ENCODE peak calls at places on chromosomes 11 and 22, in eight cellular contexts. N, V, M, I, K, O, E and A are unnamed samples.
A peak's percentile ranks its signal among the peaks of the same experiment; 100 is the strongest.

GRCh38 chr22:23248583-23248982 is 68.3 kb downstream of the BCR start:
- DNase-seq in I (no peak), K (no peak), O (no peak), M (no peak), V (no peak), N (no peak), E (peak; percentile 62), A (no peak)

GRCh38 chr11:102393272-102393730 is 46.3 kb downstream of the BIRC2 start:
- DNase-seq in N (no peak), O (no peak), M (no peak), E (no peak), I (no peak), V (no peak), K (no peak), A (no peak)

GRCh38 chr11:17766590-17766989 is 32.0 kb downstream of the KCNC1 start:
- DNase-seq in M (no peak), I (no peak), O (peak; percentile 56), V (no peak), K (no peak), N (no peak), E (no peak), A (no peak)

GRCh38 chr11:13776134-13776815 is 107.8 kb downstream of the FAR1 start:
- DNase-seq in V (no peak), K (no peak), N (no peak), E (no peak), O (no peak), I (no peak), M (no peak), A (no peak)

GRCh38 chr11:73759520-73760065 is 1.3 kb downstream of the RAB6A start:
- DNase-seq in E (no peak), N (no peak), V (no peak), K (no peak), O (no peak), M (no peak), I (no peak), A (no peak)

GRCh38 chr11:114098927-114099326 is 39.4 kb downstream of the ZBTB16 start:
- DNase-seq in M (no peak), E (no peak), O (no peak), N (no peak), I (no peak), K (no peak), V (no peak), A (no peak)

GRCh38 chr11:61904539-61905048 is 12.8 kb downstream of the RAB3IL1 start:
- DNase-seq in K (peak; percentile 67), V (no peak), N (no peak), I (no peak), E (no peak), O (peak; percentile 72), M (no peak), A (no peak)

GRCh38 chr11:26851696-26852095 is 129.8 kb upstream of the SLC5A12 start:
- DNase-seq in O (no peak), I (no peak), M (no peak), N (no peak), K (no peak), E (no peak), V (no peak), A (no peak)

GRCh38 chr11:130478204-130478701 is 29.8 kb downstream of the ADAMTS15 start:
- DNase-seq in O (no peak), E (peak; percentile 68), M (peak; percentile 66), I (no peak), N (peak; percentile 62), V (peak; percentile 89), K (no peak), A (no peak)

GRCh38 chr11:78832226-78832947 is 257.7 kb upstream of the NARS2 start:
- DNase-seq in N (no peak), E (no peak), K (no peak), I (no peak), O (no peak), M (no peak), V (no peak), A (no peak)

GRCh38 chr11:117930208-117930570 is 987 bp upstream of the TMPRSS13 start:
- DNase-seq in K (peak; percentile 3), O (no peak), V (no peak), E (peak; percentile 40), M (no peak), I (no peak), N (no peak), A (no peak)

GRCh38 chr22:28015676-28016601 is 96.9 kb upstream of the PITPNB start:
- DNase-seq in V (no peak), I (no peak), N (peak; percentile 86), K (peak; percentile 25), M (no peak), O (no peak), E (no peak), A (no peak)

GRCh38 chr22:32612834-32613233 is 138.2 kb downstream of the FBXO7 start:
- DNase-seq in M (no peak), V (no peak), N (no peak), O (no peak), E (no peak), I (no peak), K (no peak), A (no peak)

GRCh38 chr11:124294697-124295096 is 19.1 kb downstream of the OR8D1 start:
- DNase-seq in I (no peak), O (no peak), K (no peak), M (no peak), V (no peak), E (no peak), N (no peak), A (no peak)
- TF ChIP-seq CTCF in I (no peak), O (no peak), K (no peak), M (no peak), V (no peak), E (no peak), N (no peak), A (no peak)

GRCh38 chr11:11659567-11660341 is 37.9 kb upstream of the GALNT18 start:
- DNase-seq in M (no peak), K (no peak), O (no peak), E (no peak), N (no peak), V (no peak), I (no peak), A (no peak)
- TF ChIP-seq CTCF in M (no peak), K (peak; percentile 9), O (no peak), E (no peak), N (peak; percentile 25), V (no peak), I (no peak), A (no peak)

GRCh38 chr11:69864930-69865661 is 45.9 kb upstream of the FGF3 start:
- DNase-seq in N (no peak), I (no peak), E (no peak), K (peak; percentile 33), V (no peak), M (no peak), O (no peak), A (no peak)

GRCh38 chr11:69862797-69863543 is 43.8 kb upstream of the FGF3 start:
- DNase-seq in O (no peak), N (no peak), E (no peak), K (peak; percentile 32), M (no peak), V (no peak), I (no peak), A (no peak)

GRCh38 chr11:69864589-69864929 is 45.3 kb upstream of the FGF3 start:
- DNase-seq in K (no peak), I (no peak), O (no peak), N (no peak), E (no peak), M (no peak), V (no peak), A (no peak)

GRCh38 chr11:69862331-69862761 is 43.1 kb upstream of the FGF3 start:
- DNase-seq in E (no peak), V (no peak), O (no peak), N (no peak), K (peak; percentile 10), M (no peak), I (no peak), A (no peak)

GRCh38 chr11:69863544-69864200 is 44.5 kb upstream of the FGF3 start:
- DNase-seq in K (peak; percentile 30), E (no peak), M (no peak), I (no peak), N (no peak), O (no peak), V (no peak), A (no peak)
- TF ChIP-seq CTCF in K (no peak), E (no peak), M (no peak), I (no peak), N (no peak), O (no peak), V (no peak), A (no peak)

GRCh38 chr11:77467993-77468392 is 5.9 kb downstream of the PAK1 start:
- DNase-seq in M (no peak), V (no peak), K (no peak), E (no peak), O (no peak), I (no peak), N (no peak), A (no peak)
- TF ChIP-seq CTCF in M (no peak), V (no peak), K (no peak), E (no peak), O (no peak), I (no peak), N (no peak), A (no peak)

DNA sequence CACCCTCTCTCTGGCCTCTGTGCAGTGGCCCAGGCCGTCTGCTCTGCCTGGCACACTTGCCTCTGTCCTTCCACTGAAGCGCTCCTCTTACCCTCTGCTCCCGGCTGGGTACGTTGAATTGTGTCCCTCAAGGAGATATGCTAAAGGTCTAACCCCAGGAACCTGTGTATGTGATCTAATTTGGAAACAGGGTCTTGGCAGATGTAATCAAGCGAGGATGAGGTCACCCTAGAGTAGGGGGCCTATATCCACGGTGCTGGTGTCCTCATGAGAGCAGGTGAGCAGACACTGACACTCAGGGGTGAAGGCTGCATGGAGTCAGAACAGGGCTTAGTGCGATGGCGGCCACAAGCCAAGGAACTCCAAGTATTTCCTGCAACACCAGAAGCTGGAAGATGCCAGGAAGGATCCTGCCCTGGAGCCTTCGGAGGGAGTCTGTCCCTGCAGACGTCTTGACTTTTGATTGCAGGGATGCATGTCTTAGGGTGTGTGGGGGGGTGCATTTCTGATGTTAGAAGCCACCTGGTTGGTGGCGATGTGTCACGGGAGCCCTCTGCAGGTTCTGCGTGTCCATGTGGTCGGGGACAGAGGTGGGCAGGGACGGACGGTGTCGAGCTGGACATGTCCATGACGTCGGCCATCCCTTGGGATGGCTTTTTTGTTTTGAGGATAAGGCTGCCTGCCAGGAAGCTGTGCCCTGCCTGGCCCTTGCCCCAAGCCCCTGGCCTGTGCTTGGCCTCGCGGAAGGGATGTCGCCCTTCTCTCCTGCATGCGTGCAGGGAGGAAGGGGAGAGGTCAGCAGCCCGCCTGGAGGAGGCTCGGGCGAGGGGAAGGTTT is 68.6 kb downstream of the LRP5 start:
- DNase-seq in O (no peak), E (no peak), I (no peak), N (no peak), K (no peak), M (no peak), V (no peak), A (no peak)
- TF ChIP-seq CTCF in O (no peak), E (no peak), I (no peak), N (no peak), K (no peak), M (no peak), V (no peak), A (no peak)

DNA sequence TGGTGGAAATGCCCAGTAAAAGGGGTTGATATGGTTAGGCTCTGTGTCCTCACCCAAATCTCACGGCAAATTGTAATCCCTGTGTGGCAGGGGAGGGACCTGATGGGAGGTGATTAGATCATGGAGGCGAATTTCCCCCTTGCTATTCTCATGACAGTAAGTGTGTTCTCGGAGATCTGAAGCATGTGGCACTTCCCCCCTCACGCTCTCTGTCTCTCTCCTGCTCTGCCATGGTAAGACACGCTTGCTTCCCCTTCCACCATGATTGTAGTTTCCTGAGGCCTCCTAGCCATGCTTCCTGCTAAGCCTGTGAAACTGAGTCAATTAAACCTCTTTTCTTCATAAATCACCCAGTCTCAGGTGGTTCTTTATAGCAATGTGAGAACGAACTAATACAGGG is 37.4 kb downstream of the PACSIN2 start:
- DNase-seq in I (no peak), O (no peak), V (no peak), E (no peak), M (no peak), K (no peak), N (no peak), A (no peak)
- TF ChIP-seq CTCF in I (no peak), O (no peak), V (no peak), E (no peak), M (no peak), K (no peak), N (no peak), A (no peak)